ENCODE peak calls at places on chromosomes 13 and 19, in four cellular contexts. U, G, W and F are unnamed samples.

GRCh38 chr13:31431722-31432137 is 232.0 kb downstream of the B3GLCT start:
- DNase-seq in U (peak; percentile 21), G (no peak), W (peak; percentile 28), F (peak; percentile 60)

GRCh38 chr19:41578886-41579285 is 2.9 kb downstream of the CEACAM21 start:
- DNase-seq in U (no peak), G (no peak), W (no peak), F (no peak)

GRCh38 chr13:24053505-24054251 is 106.8 kb upstream of the SPATA13 start:
- DNase-seq in U (peak; percentile 74), G (no peak), W (peak; percentile 68), F (peak; percentile 69)

GRCh38 chr13:22505489-22505888 is 675.3 kb upstream of the SGCG start:
- DNase-seq in U (no peak), G (no peak), W (no peak), F (peak; percentile 19)

GRCh38 chr13:76690611-76691010 is 195.6 kb downstream of the KCTD12 start:
- DNase-seq in U (no peak), G (no peak), W (no peak), F (no peak)

GRCh38 chr19:20478936-20479335 is 86.6 kb downstream of the ZNF737 start:
- DNase-seq in U (no peak), G (no peak), W (no peak), F (no peak)

GRCh38 chr13:53150568-53150967 is 122.0 kb downstream of the OLFM4 start:
- DNase-seq in U (no peak), G (no peak), W (no peak), F (no peak)

GRCh38 chr13:38090913-38091312 is 221.3 kb upstream of the TRPC4 start:
- DNase-seq in U (no peak), G (no peak), W (no peak), F (no peak)

GRCh38 chr13:50512602-50513527 is 330.6 kb downstream of the DLEU7 start:
- DNase-seq in U (no peak), G (no peak), W (peak; percentile 61), F (peak; percentile 41)

GRCh38 chr13:111314852-111315251 is 5.6 kb upstream of the TEX29 start:
- DNase-seq in U (no peak), G (no peak), W (peak; percentile 49), F (no peak)

GRCh38 chr13:33227927-33228644 is 57.5 kb downstream of the STARD13 start:
- DNase-seq in U (no peak), G (no peak), W (no peak), F (no peak)

GRCh38 chr19:39864118-39864517 is 17.9 kb upstream of the FBL start:
- DNase-seq in U (no peak), G (no peak), W (no peak), F (peak; percentile 20)

GRCh38 chr19:4369109-4369887 is 25.9 kb downstream of the MPND start:
- DNase-seq in U (peak; percentile 94), G (no peak), W (no peak), F (peak; percentile 47)

GRCh38 chr13:112938680-112939079 is 30.3 kb upstream of the MCF2L start:
- DNase-seq in U (no peak), G (no peak), W (no peak), F (no peak)

GRCh38 chr19:55443045-55443823 is at the start of gene SHISA7:
- DNase-seq in U (no peak), G (no peak), W (no peak), F (no peak)

GRCh38 chr19:35767288-35768081 is 7.9 kb upstream of the ARHGAP33 start:
- DNase-seq in U (no peak), G (no peak), W (no peak), F (no peak)

GRCh38 chr19:40642757-40643325 is 41.7 kb downstream of the LTBP4 start:
- DNase-seq in U (no peak), G (no peak), W (no peak), F (peak; percentile 68)

DNA sequence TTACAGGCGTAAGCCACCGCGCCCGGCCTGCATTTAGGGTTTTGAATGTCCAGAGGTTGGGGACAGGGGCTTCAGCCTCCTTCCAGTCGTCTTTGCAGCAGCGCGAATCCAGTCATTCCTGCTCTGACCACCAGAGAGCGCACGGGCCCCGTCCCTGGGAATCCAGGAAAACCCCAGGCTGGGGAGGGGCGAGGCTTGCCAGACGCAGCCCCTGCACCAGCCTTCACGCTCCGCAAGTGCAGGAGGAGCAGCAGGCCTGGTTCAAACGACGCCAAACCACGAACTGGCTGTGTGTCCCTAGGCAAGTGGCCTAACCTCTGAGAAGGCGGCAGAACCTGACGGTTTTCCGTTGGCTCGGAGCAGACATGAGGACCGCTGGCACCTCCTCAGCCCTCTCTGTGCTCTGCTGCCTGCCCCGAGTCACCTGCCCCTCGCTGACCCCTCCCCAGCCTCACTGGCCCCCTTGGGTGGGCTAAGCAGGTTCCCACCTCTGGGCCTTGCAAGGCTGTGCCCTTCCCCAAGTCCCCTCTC is 2.0 kb upstream of the RNF126 start:
- DNase-seq in U (peak; percentile 48), G (peak; percentile 41), W (peak; percentile 70), F (peak; percentile 63)
- TF ChIP-seq CTCF in U (peak; percentile 82), G (peak; percentile 97), W (peak; percentile 94), F (peak; percentile 87)

GRCh38 chr19:33621811-33622504 is at the start of gene CHST8:
- DNase-seq in U (peak; percentile 29), G (no peak), W (no peak), F (peak; percentile 6)

GRCh38 chr19:33622505-33622808 is 704 bp downstream of the CHST8 start:
- DNase-seq in U (peak; percentile 25), G (no peak), W (no peak), F (no peak)

GRCh38 chr19:33622809-33623511 is 1.2 kb downstream of the CHST8 start:
- DNase-seq in U (no peak), G (no peak), W (no peak), F (no peak)

GRCh38 chr19:33620611-33621010 is 1.1 kb upstream of the CHST8 start:
- DNase-seq in U (no peak), G (no peak), W (no peak), F (no peak)

DNA sequence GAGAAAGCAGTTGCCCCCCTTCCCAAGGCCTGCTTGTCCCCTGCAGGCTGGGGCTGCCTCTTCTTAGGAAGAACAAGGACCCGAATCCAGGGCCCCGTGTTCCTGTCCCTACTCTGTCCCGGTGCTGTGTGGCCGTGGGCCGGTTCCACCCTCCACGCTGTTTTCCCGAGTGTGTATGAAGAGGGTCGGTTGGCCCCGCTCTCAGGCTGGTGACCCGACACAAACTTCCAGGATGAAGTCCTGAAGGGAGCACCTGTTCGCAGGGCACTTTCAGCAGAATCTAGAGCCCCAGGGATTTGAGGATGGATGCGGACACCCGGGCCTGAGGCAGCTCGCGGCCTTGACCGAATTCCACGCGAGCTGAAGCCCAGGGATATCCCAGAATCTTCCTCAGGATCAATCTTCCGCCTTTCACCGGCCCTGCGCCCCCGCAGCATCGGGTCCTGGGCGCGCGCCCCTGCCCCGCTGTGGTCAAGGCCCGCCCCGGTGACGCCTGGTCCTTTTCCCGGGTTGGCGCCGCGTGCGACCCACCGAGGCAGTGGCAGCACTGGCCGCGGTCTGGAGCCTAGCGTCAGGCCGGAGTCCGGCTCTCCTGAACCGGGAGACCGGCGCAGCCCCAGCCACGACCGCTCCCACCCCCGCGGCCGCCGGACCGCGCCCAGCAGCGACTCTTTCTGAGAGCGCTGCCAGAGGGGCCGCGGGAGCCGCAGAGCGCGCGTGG is 528 bp upstream of the CHST8 start:
- DNase-seq in U (no peak), G (no peak), W (no peak), F (no peak)
- H3K4me3 ChIP-seq in U (no peak overlapping the region), G (peak overlapping the region; percentile 21), W (no peak overlapping the region), F (no peak overlapping the region)

DNA sequence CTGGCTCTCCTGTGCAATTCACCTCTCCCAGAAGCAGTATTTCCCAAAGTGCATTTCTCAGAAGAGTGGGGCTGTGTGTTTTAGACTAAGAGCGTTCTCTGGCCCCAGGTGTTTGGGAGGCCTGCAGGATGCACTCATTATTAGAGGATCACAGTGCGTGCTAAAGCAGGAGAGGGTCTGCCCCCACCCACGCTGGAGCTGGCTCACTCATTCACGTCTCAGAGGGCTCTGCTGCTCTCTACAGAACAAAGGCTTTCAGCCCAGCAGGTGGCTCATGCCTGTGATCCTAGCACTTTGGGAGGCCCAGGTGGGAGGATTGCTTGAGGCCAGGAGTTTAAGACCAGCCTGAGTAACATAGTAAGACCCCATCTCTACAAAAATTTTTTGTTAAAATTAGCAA is 756.7 kb downstream of the UQCRFS1 start:
- DNase-seq in U (no peak), G (no peak), W (no peak), F (no peak)
- TF ChIP-seq CTCF in U (no peak), G (no peak), W (no peak), F (no peak)

GRCh38 chr19:30719189-30719990 is 347.2 kb downstream of the ZNF536 start:
- DNase-seq in U (peak; percentile 29), G (no peak), W (no peak), F (peak; percentile 6)

GRCh38 chr19:30719991-30720329 is 347.8 kb downstream of the ZNF536 start:
- DNase-seq in U (peak; percentile 29), G (no peak), W (no peak), F (no peak)

GRCh38 chr19:30718014-30718413 is 345.8 kb downstream of the ZNF536 start:
- DNase-seq in U (no peak), G (no peak), W (no peak), F (no peak)

GRCh38 chr19:30717381-30717780 is 345.2 kb downstream of the ZNF536 start:
- DNase-seq in U (no peak), G (no peak), W (no peak), F (no peak)

GRCh38 chr19:30718728-30719127 is 346.5 kb downstream of the ZNF536 start:
- DNase-seq in U (no peak), G (no peak), W (no peak), F (no peak)
- H3K4me3 ChIP-seq in U (no peak overlapping the region), G (peak overlapping the region; percentile 69), W (no peak overlapping the region), F (no peak overlapping the region)

DNA sequence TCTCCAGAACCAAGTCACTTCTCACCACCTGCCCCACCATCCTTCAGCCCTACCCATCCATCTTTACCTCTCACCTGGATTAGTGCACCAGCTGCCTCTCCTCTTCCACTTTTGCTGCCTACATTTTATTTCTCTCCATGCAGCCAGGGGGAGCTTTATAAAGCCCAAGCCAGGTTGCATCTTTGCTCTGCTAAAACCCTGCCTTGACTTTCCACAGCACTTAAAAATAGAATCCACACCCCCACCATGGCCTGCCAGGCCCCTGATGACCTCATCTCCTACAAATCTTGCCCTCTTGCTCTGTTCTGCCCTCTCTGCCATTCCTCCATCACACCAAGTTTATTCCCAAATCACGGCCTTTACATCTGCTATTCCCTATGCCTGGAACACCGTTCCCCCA is 1.8 kb downstream of the HOOK2 start:
- DNase-seq in U (peak; percentile 21), G (no peak), W (peak; percentile 35), F (peak; percentile 50)
- TF ChIP-seq CTCF in U (peak; percentile 17), G (peak; percentile 31), W (peak; percentile 39), F (peak; percentile 48)

GRCh38 chr19:17216058-17216670 is 1.0 kb downstream of the USE1 start:
- DNase-seq in U (no peak), G (no peak), W (no peak), F (no peak)
- H3K4me3 ChIP-seq in U (peak overlapping the region; percentile 77), G (peak overlapping the region; percentile 80), W (peak overlapping the region; percentile 65), F (peak overlapping the region; percentile 73)